ENCODE peak calls at places on chromosome 17, in four cellular contexts. E, R, X and T are unnamed samples.

GRCh38 chr17:75814900-75815373 is 29.3 kb downstream of the UNC13D start:
- DNase-seq in X (no peak), E (no peak), R (no peak), T (no peak)

GRCh38 chr17:496761-497586 is 144.4 kb upstream of the RPH3AL start:
- DNase-seq in R (no peak), X (no peak), E (no peak), T (no peak)

GRCh38 chr17:9236286-9237052 is 215.2 kb downstream of the NTN1 start:
- DNase-seq in X (no peak), R (no peak), E (no peak), T (no peak)

GRCh38 chr17:48960834-48961515 is 7.4 kb downstream of the GIP start:
- DNase-seq in X (peak), E (peak), R (no peak), T (peak)

GRCh38 chr17:6831662-6832263 is at the start of gene TEKT1:
- DNase-seq in E (peak), R (no peak), X (no peak), T (peak)

GRCh38 chr17:77129568-77130301 is 11.0 kb upstream of the SEC14L1 start:
- DNase-seq in R (no peak), X (no peak), E (no peak), T (no peak)

GRCh38 chr17:44218344-44219125 is 940 bp downstream of the UBTF start:
- DNase-seq in X (peak), R (no peak), E (peak), T (peak)

GRCh38 chr17:28745052-28745776 is 1.4 kb downstream of the TRAF4 start:
- DNase-seq in R (no peak), X (peak), E (peak), T (peak)

GRCh38 chr17:6574689-6575595 is 18.6 kb upstream of the PITPNM3 start:
- DNase-seq in E (no peak), X (peak), R (peak), T (no peak)

GRCh38 chr17:79051306-79051705 is 23.3 kb upstream of the ENGASE start:
- DNase-seq in R (no peak), E (no peak), X (no peak), T (no peak)

GRCh38 chr17:292016-292415 is 60.6 kb downstream of the RPH3AL start:
- DNase-seq in R (no peak), X (no peak), E (no peak), T (no peak)

GRCh38 chr17:59769891-59770290 is 62.4 kb downstream of the VMP1 start:
- DNase-seq in E (no peak), X (no peak), R (no peak), T (no peak)

GRCh38 chr17:77832180-77832560 is 126.3 kb upstream of the TNRC6C start:
- DNase-seq in E (no peak), R (no peak), X (no peak), T (no peak)

GRCh38 chr17:67253379-67253778 is 8.4 kb upstream of the HELZ start:
- DNase-seq in X (no peak), R (no peak), E (no peak), T (no peak)

GRCh38 chr17:38458521-38458920 is 30.3 kb downstream of the ARHGAP23 start:
- DNase-seq in E (no peak), X (no peak), R (no peak), T (no peak)

GRCh38 chr17:48779421-48779820 is 37.6 kb downstream of the TTLL6 start:
- DNase-seq in X (no peak), E (no peak), R (no peak), T (no peak)

GRCh38 chr17:78237403-78238012 is 6.1 kb downstream of the TMEM235 start:
- DNase-seq in X (no peak), E (no peak), R (no peak), T (no peak)

GRCh38 chr17:78329263-78330059 is 30.4 kb downstream of the SOCS3 start:
- DNase-seq in R (no peak), X (no peak), E (no peak), T (no peak)

GRCh38 chr17:68511254-68511670 is 968 bp upstream of the PRKAR1A start:
- DNase-seq in R (no peak), X (no peak), E (no peak), T (no peak)

GRCh38 chr17:77783991-77784820 is 174.3 kb upstream of the TNRC6C start:
- DNase-seq in X (no peak), E (no peak), R (no peak), T (no peak)

GRCh38 chr17:65530985-65531507 is 30.4 kb downstream of the AXIN2 start:
- DNase-seq in X (no peak), E (no peak), R (no peak), T (no peak)

GRCh38 chr17:4937553-4937952 is 2.3 kb downstream of the SLC25A11 start:
- DNase-seq in E (no peak), R (no peak), X (no peak), T (no peak)

GRCh38 chr17:8940866-8941471 is 24.5 kb downstream of the PIK3R5 start:
- DNase-seq in R (no peak), E (no peak), X (no peak), T (no peak)

GRCh38 chr17:31318298-31319190 is 2.9 kb downstream of the EVI2A start:
- DNase-seq in X (peak), E (no peak), R (peak), T (no peak)

GRCh38 chr17:30964878-30965277 is 6.0 kb upstream of the RNF135 start:
- DNase-seq in R (no peak), X (no peak), E (no peak), T (no peak)

GRCh38 chr17:68034452-68034776 is 1.1 kb upstream of the KPNA2 start:
- DNase-seq in E (no peak), X (no peak), R (no peak), T (no peak)

GRCh38 chr17:36858119-36859002 is 78.9 kb upstream of the LHX1 start:
- DNase-seq in E (peak), X (no peak), R (no peak), T (no peak)

GRCh38 chr17:47316316-47316715 is 7.4 kb upstream of the EFCAB13 start:
- DNase-seq in R (no peak), E (peak), X (no peak), T (no peak)

GRCh38 chr17:79650283-79650682 is 39.4 kb upstream of the RBFOX3 start:
- DNase-seq in X (no peak), E (no peak), R (no peak), T (no peak)

GRCh38 chr17:78939615-78940014 is 14.4 kb upstream of the TIMP2 start:
- DNase-seq in E (no peak), R (no peak), X (no peak), T (no peak)

GRCh38 chr17:68289473-68289872 is 1.5 kb downstream of the SLC16A6 start:
- DNase-seq in X (no peak), R (no peak), E (no peak), T (no peak)

GRCh38 chr17:74851612-74852236 is 8.0 kb downstream of the GRIN2C start:
- DNase-seq in E (no peak), R (no peak), X (no peak), T (no peak)

GRCh38 chr17:52157161-52157560 is 1.4 kb downstream of the CA10 start:
- DNase-seq in X (no peak), R (no peak), E (no peak), T (no peak)
- TF ChIP-seq CREM in X (no peak), R (no peak), E (no peak), T (no peak)

GRCh38 chr17:57433396-57433944 is 177.1 kb downstream of the MSI2 start:
- DNase-seq in E (no peak), R (no peak), X (no peak), T (no peak)
- TF ChIP-seq CREM in E (no peak), R (no peak), X (no peak), T (no peak)

GRCh38 chr17:34862384-34862783 is 98.9 kb downstream of the CCT6B start:
- DNase-seq in R (no peak), E (no peak), X (no peak), T (no peak)

GRCh38 chr17:34869636-34870035 is 91.6 kb downstream of the CCT6B start:
- DNase-seq in X (no peak), E (no peak), R (no peak), T (no peak)

GRCh38 chr17:34865696-34866095 is 95.6 kb downstream of the CCT6B start:
- DNase-seq in R (no peak), E (no peak), X (no peak), T (no peak)
- TF ChIP-seq CREM in R (no peak), E (no peak), X (no peak), T (no peak)

GRCh38 chr17:56505154-56505756 is 88.2 kb upstream of the NOG start:
- DNase-seq in R (no peak), X (no peak), E (peak), T (no peak)

GRCh38 chr17:56502120-56502519 is 91.4 kb upstream of the NOG start:
- DNase-seq in X (no peak), E (no peak), R (no peak), T (no peak)

GRCh38 chr17:56497132-56497531 is 96.4 kb upstream of the NOG start:
- DNase-seq in X (no peak), E (no peak), R (no peak), T (no peak)

DNA sequence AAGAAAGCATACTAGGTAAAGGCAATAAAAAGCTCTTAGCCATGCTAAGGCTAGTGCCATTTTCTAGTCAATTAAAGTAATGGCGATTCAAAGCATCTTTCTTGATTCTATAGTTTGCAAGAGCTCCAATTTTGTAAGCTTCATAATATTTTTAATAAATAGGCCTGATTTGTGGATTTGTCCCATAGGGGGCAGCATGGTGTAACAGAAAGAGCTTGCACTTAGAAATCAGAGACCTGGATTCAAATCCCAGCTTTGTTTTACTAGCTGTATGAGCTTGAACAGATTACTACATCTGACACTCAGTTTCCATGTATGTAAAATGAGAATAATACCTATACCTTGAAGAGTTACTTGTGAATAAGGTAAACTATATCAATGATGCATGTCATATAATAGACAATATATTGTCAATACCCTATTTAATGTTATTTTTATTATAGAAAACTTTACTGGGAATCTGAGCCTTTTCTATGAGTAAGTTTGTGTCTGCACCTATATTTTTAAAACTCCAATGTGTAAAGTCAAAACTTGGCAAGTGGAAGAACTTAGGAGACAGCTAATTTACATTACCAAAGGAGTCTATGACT is 93.6 kb upstream of the NOG start:
- DNase-seq in E (peak), R (no peak), X (peak), T (no peak)
- TF ChIP-seq CREM in E (no peak), R (no peak), X (no peak), T (no peak)

GRCh38 chr17:20091161-20092029 is 82.2 kb downstream of the SPECC1 start:
- DNase-seq in R (no peak), X (no peak), E (no peak), T (no peak)

GRCh38 chr17:20089795-20090547 is 80.8 kb downstream of the SPECC1 start:
- DNase-seq in R (no peak), E (no peak), X (no peak), T (no peak)

GRCh38 chr17:20092973-20093626 is 83.9 kb downstream of the SPECC1 start:
- DNase-seq in E (no peak), R (no peak), X (no peak), T (no peak)

GRCh38 chr17:20094777-20095176 is 85.6 kb downstream of the SPECC1 start:
- DNase-seq in R (no peak), E (no peak), X (no peak), T (no peak)

GRCh38 chr17:20092292-20092867 is 83.2 kb downstream of the SPECC1 start:
- DNase-seq in X (no peak), R (no peak), E (no peak), T (no peak)
- TF ChIP-seq CREM in X (no peak), R (no peak), E (no peak), T (no peak)

GRCh38 chr17:57940653-57941329 is 14.4 kb downstream of the CUEDC1 start:
- DNase-seq in X (no peak), R (peak), E (no peak), T (no peak)
- TF ChIP-seq CREM in X (no peak), R (no peak), E (no peak), T (no peak)

GRCh38 chr17:80992948-80993624 is 1.4 kb downstream of the CHMP6 start:
- DNase-seq in X (no peak), R (no peak), E (no peak), T (no peak)
- TF ChIP-seq CREM in X (no peak), R (no peak), E (no peak), T (no peak)